ENCODE peak calls at places on chromosome 22, in five cellular contexts. One of them, this sample, is unnamed.

GRCh38 chr22:46055176-46055850 is 78.4 kb upstream of the WNT7B start:
- DNase-seq in H9: no peak
- DNase-seq in neuronal stem cell: no peak
- DNase-seq in mesenchymal stem cell: no peak
- DNase-seq in IMR-90: no peak
- DNase-seq in this sample: no peak

GRCh38 chr22:44218071-44218470 is 37.3 kb downstream of the PARVG start:
- DNase-seq in H9: no peak
- DNase-seq in neuronal stem cell: no peak
- DNase-seq in IMR-90: no peak
- DNase-seq in mesenchymal stem cell: no peak
- DNase-seq in this sample: no peak

GRCh38 chr22:18078329-18079041 is 695 bp downstream of the PEX26 start:
- DNase-seq in mesenchymal stem cell: peak
- DNase-seq in neuronal stem cell: no peak
- DNase-seq in H9: peak
- DNase-seq in IMR-90: peak
- DNase-seq in this sample: peak

GRCh38 chr22:19374410-19374809 is 57.1 kb downstream of the HIRA start:
- DNase-seq in IMR-90: no peak
- DNase-seq in H9: no peak
- DNase-seq in neuronal stem cell: no peak
- DNase-seq in mesenchymal stem cell: no peak
- DNase-seq in this sample: no peak

GRCh38 chr22:23218053-23218866 is 38.0 kb downstream of the BCR start:
- DNase-seq in IMR-90: no peak
- DNase-seq in neuronal stem cell: no peak
- DNase-seq in mesenchymal stem cell: no peak
- DNase-seq in H9: no peak
- DNase-seq in this sample: no peak

GRCh38 chr22:19488884-19489843 is 9.4 kb downstream of the CDC45 start:
- DNase-seq in neuronal stem cell: no peak
- DNase-seq in IMR-90: peak
- DNase-seq in mesenchymal stem cell: peak
- DNase-seq in H9: no peak
- DNase-seq in this sample: no peak

GRCh38 chr22:42978453-42979103 is 36.4 kb downstream of the PACSIN2 start:
- DNase-seq in mesenchymal stem cell: no peak
- DNase-seq in neuronal stem cell: peak
- DNase-seq in IMR-90: peak
- DNase-seq in H9: no peak
- DNase-seq in this sample: peak

GRCh38 chr22:43346521-43346929 is 3.4 kb upstream of the SCUBE1 start:
- DNase-seq in mesenchymal stem cell: peak
- DNase-seq in neuronal stem cell: peak
- DNase-seq in H9: peak
- DNase-seq in IMR-90: no peak
- DNase-seq in this sample: peak

GRCh38 chr22:22180738-22181514 is 63.7 kb upstream of the VPREB1 start:
- DNase-seq in mesenchymal stem cell: no peak
- DNase-seq in IMR-90: no peak
- DNase-seq in neuronal stem cell: no peak
- DNase-seq in H9: no peak
- DNase-seq in this sample: no peak

GRCh38 chr22:46293591-46294260 is 2.9 kb upstream of the GTSE1 start:
- DNase-seq in neuronal stem cell: no peak
- DNase-seq in IMR-90: peak
- DNase-seq in mesenchymal stem cell: peak
- DNase-seq in H9: no peak
- DNase-seq in this sample: peak

GRCh38 chr22:21594865-21595452 is 27.4 kb downstream of the UBE2L3 start:
- DNase-seq in neuronal stem cell: no peak
- DNase-seq in mesenchymal stem cell: no peak
- DNase-seq in IMR-90: no peak
- DNase-seq in H9: no peak
- DNase-seq in this sample: no peak

GRCh38 chr22:47210112-47210657 is 447.7 kb downstream of the TBC1D22A start:
- DNase-seq in IMR-90: no peak
- DNase-seq in neuronal stem cell: no peak
- DNase-seq in H9: no peak
- DNase-seq in mesenchymal stem cell: no peak
- DNase-seq in this sample: no peak

GRCh38 chr22:27749597-27750225 is 51.8 kb downstream of the MN1 start:
- DNase-seq in H9: peak
- DNase-seq in IMR-90: peak
- DNase-seq in neuronal stem cell: no peak
- DNase-seq in mesenchymal stem cell: peak
- DNase-seq in this sample: no peak

GRCh38 chr22:38824587-38824986 is 19.2 kb downstream of the NPTXR start:
- DNase-seq in mesenchymal stem cell: peak
- DNase-seq in H9: peak
- DNase-seq in neuronal stem cell: peak
- DNase-seq in IMR-90: peak
- DNase-seq in this sample: peak

DNA sequence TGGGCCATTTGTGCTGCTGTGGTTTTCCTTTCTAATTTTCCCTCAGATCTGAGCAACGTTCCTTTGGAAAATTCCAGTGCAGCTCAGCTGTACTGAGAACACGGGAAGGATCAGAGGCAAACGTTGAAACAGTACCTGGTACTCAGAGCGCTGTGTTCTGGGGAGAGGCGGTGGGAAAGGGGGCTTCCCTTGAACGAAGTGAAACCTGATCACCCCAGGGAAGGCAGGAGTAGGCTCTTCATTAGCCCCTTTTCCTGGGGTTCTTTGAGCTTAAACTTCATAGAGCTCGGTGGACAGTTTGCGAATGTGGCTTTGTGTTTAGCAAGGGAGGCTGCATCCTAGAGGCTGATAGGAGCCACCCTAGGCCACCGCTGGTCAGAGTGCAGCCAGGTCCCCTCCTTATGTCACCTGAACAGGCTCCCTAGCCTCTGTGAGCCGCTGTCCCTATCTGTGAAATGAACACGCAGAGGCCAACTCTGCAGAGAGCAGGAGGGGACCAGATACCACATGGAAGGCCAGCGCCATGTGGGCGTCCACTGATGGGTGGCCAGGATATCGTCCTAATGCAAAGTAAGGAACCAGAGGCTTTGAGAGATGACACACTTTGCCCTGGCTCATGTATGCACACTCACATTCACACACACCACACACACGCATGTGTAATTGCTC is 1464.8 kb downstream of the BRD1 start:
- DNase-seq in H9: no peak
- DNase-seq in IMR-90: no peak
- DNase-seq in mesenchymal stem cell: no peak
- DNase-seq in neuronal stem cell: no peak
- DNase-seq in this sample: no peak
- H3K14ac ChIP-seq in H9: no peak
- H3K14ac ChIP-seq in IMR-90: no peak
- H3K14ac ChIP-seq in mesenchymal stem cell: no peak
- H3K14ac ChIP-seq in neuronal stem cell: no peak
- H3K14ac ChIP-seq in this sample: no peak

GRCh38 chr22:37681556-37682049 is 4.5 kb upstream of the NOL12 start:
- DNase-seq in neuronal stem cell: peak
- DNase-seq in IMR-90: peak
- DNase-seq in H9: peak
- DNase-seq in mesenchymal stem cell: peak
- DNase-seq in this sample: peak

GRCh38 chr22:37690407-37690806 is 4.3 kb downstream of the NOL12 start:
- DNase-seq in mesenchymal stem cell: no peak
- DNase-seq in IMR-90: no peak
- DNase-seq in neuronal stem cell: no peak
- DNase-seq in H9: no peak
- DNase-seq in this sample: no peak

GRCh38 chr22:37684803-37685615 is 1.1 kb upstream of the NOL12 start:
- DNase-seq in mesenchymal stem cell: no peak
- DNase-seq in IMR-90: no peak
- DNase-seq in H9: no peak
- DNase-seq in neuronal stem cell: no peak
- DNase-seq in this sample: peak

GRCh38 chr22:37690901-37691504 is 4.9 kb downstream of the NOL12 start:
- DNase-seq in IMR-90: no peak
- DNase-seq in neuronal stem cell: no peak
- DNase-seq in H9: no peak
- DNase-seq in mesenchymal stem cell: no peak
- DNase-seq in this sample: no peak

GRCh38 chr22:37686002-37686982 is at the start of gene NOL12:
- DNase-seq in mesenchymal stem cell: peak
- DNase-seq in H9: peak
- DNase-seq in neuronal stem cell: peak
- DNase-seq in IMR-90: peak
- DNase-seq in this sample: peak
- H3K14ac ChIP-seq in mesenchymal stem cell: peak
- H3K14ac ChIP-seq in H9: peak
- H3K14ac ChIP-seq in neuronal stem cell: no peak
- H3K14ac ChIP-seq in IMR-90: peak
- H3K14ac ChIP-seq in this sample: peak

DNA sequence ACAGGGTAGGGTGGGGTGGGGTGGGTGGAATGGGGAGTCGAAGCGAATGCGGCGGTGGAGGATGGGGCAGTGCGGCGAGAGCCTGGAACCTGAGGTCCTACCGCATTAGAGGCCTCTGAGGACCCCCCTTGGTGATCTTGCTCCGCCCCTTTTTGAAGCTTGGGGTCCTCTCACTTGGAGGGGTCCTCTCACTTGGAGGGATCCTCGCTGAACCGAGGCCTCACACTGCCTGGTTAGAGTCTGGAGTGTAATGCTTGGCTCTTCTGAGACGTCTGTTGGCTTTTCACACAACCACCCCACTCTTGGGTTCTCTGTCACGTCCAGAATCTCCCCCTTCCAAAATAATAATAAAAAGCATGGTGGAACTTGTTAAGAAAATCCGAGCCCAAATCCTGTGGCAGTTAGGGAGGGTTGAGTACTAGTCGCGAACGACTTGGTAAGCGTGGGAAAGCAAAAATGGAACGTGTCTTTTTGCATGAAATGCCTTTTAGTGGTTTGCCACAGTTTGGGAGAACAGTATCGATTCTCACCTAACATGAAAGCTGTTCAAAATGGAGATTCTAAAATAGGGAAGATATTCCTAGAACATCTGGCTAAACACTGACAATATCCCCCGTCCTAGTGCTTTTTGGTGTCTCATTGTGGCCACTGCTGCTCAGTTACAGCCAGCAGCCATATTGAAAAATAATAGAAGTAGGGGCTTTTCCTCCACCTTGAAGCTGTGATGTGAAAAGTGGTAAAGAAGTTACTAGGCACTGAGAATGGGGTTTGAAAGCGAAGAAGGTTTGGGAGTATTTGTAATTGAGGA is 821 bp downstream of the RBX1 start:
- DNase-seq in H9: no peak
- DNase-seq in neuronal stem cell: no peak
- DNase-seq in mesenchymal stem cell: no peak
- DNase-seq in IMR-90: peak
- DNase-seq in this sample: no peak
- H3K14ac ChIP-seq in H9: no peak
- H3K14ac ChIP-seq in neuronal stem cell: no peak
- H3K14ac ChIP-seq in mesenchymal stem cell: peak
- H3K14ac ChIP-seq in IMR-90: peak
- H3K14ac ChIP-seq in this sample: peak

DNA sequence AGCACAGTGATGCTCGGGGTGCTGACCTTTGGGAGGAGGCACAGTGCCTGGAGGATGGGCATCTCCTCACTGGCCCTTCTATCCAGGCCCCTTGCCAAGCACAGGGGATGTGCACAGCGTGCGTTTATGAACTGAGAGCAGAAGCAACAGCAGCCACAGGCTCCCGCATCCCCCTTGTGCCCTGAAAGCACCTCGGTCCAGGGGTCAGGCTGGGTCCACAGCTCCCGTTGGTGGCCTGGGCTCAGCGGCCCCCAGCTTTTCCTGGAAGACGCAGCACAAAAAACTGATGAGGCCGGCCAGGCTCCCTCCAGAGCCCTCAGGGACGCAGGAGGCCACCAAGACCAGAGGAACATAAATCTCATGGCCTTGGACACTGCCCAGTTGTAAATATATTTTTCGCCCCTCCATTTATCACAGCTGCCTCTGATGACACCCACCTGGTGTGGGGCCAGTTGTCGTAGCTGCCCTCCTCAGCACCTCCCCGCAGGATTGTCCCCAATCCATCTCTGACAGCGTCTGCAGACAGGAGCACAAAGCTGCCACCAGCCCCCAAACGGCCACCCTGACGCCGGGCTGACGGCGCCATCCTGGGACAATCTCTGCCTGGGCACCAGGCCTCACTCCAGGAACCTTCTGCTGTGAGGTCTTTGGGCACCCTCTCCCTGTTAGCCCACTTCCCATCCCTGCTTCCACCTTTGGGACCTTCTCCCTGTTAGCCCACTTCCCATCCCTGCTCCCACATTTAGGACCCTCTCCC is 203.1 kb downstream of the BRD1 start:
- DNase-seq in mesenchymal stem cell: no peak
- DNase-seq in neuronal stem cell: no peak
- DNase-seq in H9: no peak
- DNase-seq in IMR-90: no peak
- DNase-seq in this sample: no peak
- H3K14ac ChIP-seq in mesenchymal stem cell: no peak
- H3K14ac ChIP-seq in neuronal stem cell: peak
- H3K14ac ChIP-seq in H9: no peak
- H3K14ac ChIP-seq in IMR-90: no peak
- H3K14ac ChIP-seq in this sample: no peak